ENCODE peak calls at places on chromosomes 16 and 17, in six cellular contexts. One of them, this sample, is unnamed.

GRCh38 chr17:78783711-78784396 is 1.8 kb upstream of the CYTH1 start:
- DNase-seq in fibroblast of villous mesenchyme: peak
- DNase-seq in epithelial cell of esophagus: no peak
- DNase-seq in heart left ventricle: no peak
- DNase-seq in nephron progenitor cell: no peak
- DNase-seq in adrenal gland: no peak
- DNase-seq in this sample: no peak

GRCh38 chr16:84088695-84089395 is 27.9 kb downstream of the MBTPS1 start:
- DNase-seq in fibroblast of villous mesenchyme: no peak
- DNase-seq in epithelial cell of esophagus: peak
- DNase-seq in heart left ventricle: peak
- DNase-seq in nephron progenitor cell: no peak
- DNase-seq in adrenal gland: no peak
- DNase-seq in this sample: no peak

GRCh38 chr16:58243528-58244004 is 45.7 kb upstream of the CSNK2A2 start:
- DNase-seq in fibroblast of villous mesenchyme: no peak
- DNase-seq in epithelial cell of esophagus: peak
- DNase-seq in heart left ventricle: no peak
- DNase-seq in nephron progenitor cell: no peak
- DNase-seq in adrenal gland: no peak
- DNase-seq in this sample: peak

GRCh38 chr16:22784690-22785214 is 29.2 kb upstream of the HS3ST2 start:
- DNase-seq in fibroblast of villous mesenchyme: no peak
- DNase-seq in epithelial cell of esophagus: peak
- DNase-seq in heart left ventricle: no peak
- DNase-seq in nephron progenitor cell: no peak
- DNase-seq in adrenal gland: no peak
- DNase-seq in this sample: no peak

GRCh38 chr16:81445926-81446317 is 1.3 kb downstream of the CMIP start:
- DNase-seq in fibroblast of villous mesenchyme: no peak
- DNase-seq in epithelial cell of esophagus: no peak
- DNase-seq in heart left ventricle: no peak
- DNase-seq in nephron progenitor cell: no peak
- DNase-seq in adrenal gland: no peak
- DNase-seq in this sample: peak

GRCh38 chr17:56499799-56500388 is 93.6 kb upstream of the NOG start:
- DNase-seq in fibroblast of villous mesenchyme: peak
- DNase-seq in epithelial cell of esophagus: peak
- DNase-seq in heart left ventricle: no peak
- DNase-seq in nephron progenitor cell: peak
- DNase-seq in adrenal gland: no peak
- DNase-seq in this sample: peak

GRCh38 chr16:30063893-30064745 is 1.4 kb upstream of the ALDOA start:
- DNase-seq in fibroblast of villous mesenchyme: peak
- DNase-seq in epithelial cell of esophagus: peak
- DNase-seq in heart left ventricle: peak
- DNase-seq in nephron progenitor cell: peak
- DNase-seq in adrenal gland: peak
- DNase-seq in this sample: peak

GRCh38 chr17:5078106-5079028 is at the start of gene ZFP3:
- DNase-seq in fibroblast of villous mesenchyme: peak
- DNase-seq in epithelial cell of esophagus: peak
- DNase-seq in heart left ventricle: peak
- DNase-seq in nephron progenitor cell: no peak
- DNase-seq in adrenal gland: peak
- DNase-seq in this sample: no peak

GRCh38 chr16:84926462-84926861 is 84.9 kb downstream of the ZDHHC7 start:
- DNase-seq in fibroblast of villous mesenchyme: no peak
- DNase-seq in epithelial cell of esophagus: no peak
- DNase-seq in heart left ventricle: no peak
- DNase-seq in nephron progenitor cell: no peak
- DNase-seq in adrenal gland: no peak
- DNase-seq in this sample: no peak

GRCh38 chr17:42067371-42068180 is 17.2 kb upstream of the C17orf113 start:
- DNase-seq in fibroblast of villous mesenchyme: peak
- DNase-seq in epithelial cell of esophagus: peak
- DNase-seq in heart left ventricle: peak
- DNase-seq in nephron progenitor cell: peak
- DNase-seq in adrenal gland: peak
- DNase-seq in this sample: peak

GRCh38 chr17:62780273-62780672 is 27.8 kb downstream of the MARCHF10 start:
- DNase-seq in fibroblast of villous mesenchyme: no peak
- DNase-seq in epithelial cell of esophagus: peak
- DNase-seq in heart left ventricle: peak
- DNase-seq in nephron progenitor cell: no peak
- DNase-seq in adrenal gland: peak
- DNase-seq in this sample: peak

GRCh38 chr17:83154311-83155127 is 75.1 kb downstream of the METRNL start:
- DNase-seq in fibroblast of villous mesenchyme: no peak
- DNase-seq in epithelial cell of esophagus: no peak
- DNase-seq in heart left ventricle: no peak
- DNase-seq in nephron progenitor cell: no peak
- DNase-seq in adrenal gland: no peak
- DNase-seq in this sample: no peak

GRCh38 chr17:60602871-60603270 is 2.9 kb downstream of the PPM1D start:
- DNase-seq in fibroblast of villous mesenchyme: no peak
- DNase-seq in epithelial cell of esophagus: no peak
- DNase-seq in heart left ventricle: no peak
- DNase-seq in nephron progenitor cell: no peak
- DNase-seq in adrenal gland: no peak
- DNase-seq in this sample: no peak

GRCh38 chr16:85969159-85969558 is 70.2 kb downstream of the IRF8 start:
- DNase-seq in fibroblast of villous mesenchyme: peak
- DNase-seq in epithelial cell of esophagus: no peak
- DNase-seq in heart left ventricle: no peak
- DNase-seq in nephron progenitor cell: no peak
- DNase-seq in adrenal gland: no peak
- DNase-seq in this sample: no peak

GRCh38 chr17:79476074-79476473 is 134.8 kb downstream of the RBFOX3 start:
- DNase-seq in fibroblast of villous mesenchyme: no peak
- DNase-seq in epithelial cell of esophagus: no peak
- DNase-seq in heart left ventricle: no peak
- DNase-seq in nephron progenitor cell: no peak
- DNase-seq in adrenal gland: no peak
- DNase-seq in this sample: no peak

GRCh38 chr16:64711026-64711425 is 410.8 kb downstream of the CDH11 start:
- DNase-seq in fibroblast of villous mesenchyme: peak
- DNase-seq in epithelial cell of esophagus: no peak
- DNase-seq in heart left ventricle: no peak
- DNase-seq in nephron progenitor cell: no peak
- DNase-seq in adrenal gland: no peak
- DNase-seq in this sample: peak

GRCh38 chr17:57501016-57501415 is 244.1 kb downstream of the CCDC182 start:
- DNase-seq in fibroblast of villous mesenchyme: no peak
- DNase-seq in epithelial cell of esophagus: no peak
- DNase-seq in heart left ventricle: no peak
- DNase-seq in nephron progenitor cell: no peak
- DNase-seq in adrenal gland: no peak
- DNase-seq in this sample: no peak

GRCh38 chr16:54177857-54178490 is 108.6 kb downstream of the IRX3 start:
- DNase-seq in fibroblast of villous mesenchyme: no peak
- DNase-seq in epithelial cell of esophagus: no peak
- DNase-seq in heart left ventricle: no peak
- DNase-seq in nephron progenitor cell: no peak
- DNase-seq in adrenal gland: no peak
- DNase-seq in this sample: no peak

GRCh38 chr17:19392303-19392702 is 5.3 kb upstream of the MFAP4 start:
- DNase-seq in fibroblast of villous mesenchyme: no peak
- DNase-seq in epithelial cell of esophagus: no peak
- DNase-seq in heart left ventricle: no peak
- DNase-seq in nephron progenitor cell: no peak
- DNase-seq in adrenal gland: peak
- DNase-seq in this sample: no peak

GRCh38 chr17:78127240-78127887 is 1.2 kb downstream of the TMC6 start:
- DNase-seq in fibroblast of villous mesenchyme: no peak
- DNase-seq in epithelial cell of esophagus: no peak
- DNase-seq in heart left ventricle: peak
- DNase-seq in nephron progenitor cell: peak
- DNase-seq in adrenal gland: peak
- DNase-seq in this sample: no peak

DNA sequence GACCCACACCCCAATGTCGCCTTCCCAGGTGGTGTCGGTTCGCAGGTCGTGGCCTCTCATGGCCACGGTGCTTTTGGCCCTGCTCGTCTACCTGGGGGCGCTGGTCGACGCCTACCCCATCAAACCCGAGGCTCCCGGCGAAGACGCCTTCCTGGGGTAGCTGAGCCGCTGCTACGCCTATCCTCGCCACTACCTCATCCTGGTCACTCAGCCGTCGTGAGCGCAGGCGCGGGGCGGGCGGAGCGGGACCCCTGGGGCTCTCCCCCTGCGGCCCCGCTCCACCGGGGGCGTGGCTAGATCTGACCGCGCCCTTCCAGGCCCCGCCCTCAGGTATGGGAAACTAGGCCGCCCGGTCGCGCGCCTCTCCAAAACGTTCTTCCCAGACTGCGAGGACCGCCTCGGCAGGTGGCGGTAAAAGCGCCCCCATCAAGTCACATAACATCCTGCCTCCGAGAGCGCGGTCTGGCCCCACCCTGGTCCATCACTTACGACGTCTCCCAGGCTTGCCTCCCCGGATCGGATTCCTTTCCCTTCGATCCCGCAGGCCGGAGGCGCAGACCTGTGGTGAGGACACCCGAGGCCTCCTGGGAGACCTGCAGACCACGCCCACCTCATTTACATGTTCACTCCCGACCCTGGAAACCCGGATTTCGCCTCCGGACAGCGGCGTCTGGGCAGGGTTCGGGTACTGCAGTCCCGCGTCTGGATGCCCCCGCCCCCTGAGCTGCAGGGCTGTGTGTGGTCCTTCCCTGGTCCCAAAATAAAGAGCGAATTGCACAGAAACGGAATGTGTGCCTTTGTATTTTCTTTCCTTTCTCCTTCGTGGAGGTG is 91.5 kb upstream of the TMEM97 start:
- DNase-seq in fibroblast of villous mesenchyme: peak
- DNase-seq in epithelial cell of esophagus: peak
- DNase-seq in heart left ventricle: no peak
- DNase-seq in nephron progenitor cell: peak
- DNase-seq in adrenal gland: peak
- DNase-seq in this sample: peak
- TF ChIP-seq CTCF in fibroblast of villous mesenchyme: no peak
- TF ChIP-seq CTCF in epithelial cell of esophagus: no peak
- TF ChIP-seq CTCF in heart left ventricle: no peak
- TF ChIP-seq CTCF in nephron progenitor cell: no peak
- TF ChIP-seq CTCF in adrenal gland: no peak
- TF ChIP-seq CTCF in this sample: no peak

DNA sequence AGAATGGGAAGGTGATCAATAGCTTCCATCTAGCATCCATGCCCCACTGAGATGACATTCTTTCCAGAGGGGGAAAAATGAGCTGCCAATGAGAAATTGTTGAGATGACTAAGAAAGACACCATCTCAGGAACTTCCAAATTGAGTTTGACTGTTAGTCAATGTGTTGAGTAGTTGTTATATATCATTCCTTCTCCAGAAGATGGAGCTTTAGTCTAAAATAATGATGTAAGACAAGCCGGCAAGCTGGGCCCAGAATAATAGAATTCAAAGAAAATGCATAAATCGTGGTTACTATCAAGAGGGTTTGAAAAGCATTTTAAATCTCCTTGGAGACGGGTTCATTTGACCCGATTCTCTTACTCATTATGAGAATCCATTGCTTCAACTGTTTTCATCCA is 71.0 kb upstream of the ATF7IP2 start:
- DNase-seq in fibroblast of villous mesenchyme: peak
- DNase-seq in epithelial cell of esophagus: peak
- DNase-seq in heart left ventricle: no peak
- DNase-seq in nephron progenitor cell: no peak
- DNase-seq in adrenal gland: no peak
- DNase-seq in this sample: peak
- TF ChIP-seq CTCF in fibroblast of villous mesenchyme: no peak
- TF ChIP-seq CTCF in epithelial cell of esophagus: peak
- TF ChIP-seq CTCF in heart left ventricle: peak
- TF ChIP-seq CTCF in nephron progenitor cell: no peak
- TF ChIP-seq CTCF in adrenal gland: peak
- TF ChIP-seq CTCF in this sample: peak

GRCh38 chr16:88319116-88319965 is 63.4 kb upstream of the ZNF469 start:
- DNase-seq in fibroblast of villous mesenchyme: no peak
- DNase-seq in epithelial cell of esophagus: no peak
- DNase-seq in heart left ventricle: no peak
- DNase-seq in nephron progenitor cell: no peak
- DNase-seq in adrenal gland: no peak
- DNase-seq in this sample: no peak

GRCh38 chr16:88316941-88317618 is 65.7 kb upstream of the ZNF469 start:
- DNase-seq in fibroblast of villous mesenchyme: no peak
- DNase-seq in epithelial cell of esophagus: no peak
- DNase-seq in heart left ventricle: no peak
- DNase-seq in nephron progenitor cell: no peak
- DNase-seq in adrenal gland: no peak
- DNase-seq in this sample: no peak

GRCh38 chr16:88318091-88318494 is 64.7 kb upstream of the ZNF469 start:
- DNase-seq in fibroblast of villous mesenchyme: no peak
- DNase-seq in epithelial cell of esophagus: no peak
- DNase-seq in heart left ventricle: no peak
- DNase-seq in nephron progenitor cell: no peak
- DNase-seq in adrenal gland: no peak
- DNase-seq in this sample: no peak

GRCh38 chr16:88317619-88317977 is 65.2 kb upstream of the ZNF469 start:
- DNase-seq in fibroblast of villous mesenchyme: peak
- DNase-seq in epithelial cell of esophagus: no peak
- DNase-seq in heart left ventricle: no peak
- DNase-seq in nephron progenitor cell: no peak
- DNase-seq in adrenal gland: no peak
- DNase-seq in this sample: no peak

DNA sequence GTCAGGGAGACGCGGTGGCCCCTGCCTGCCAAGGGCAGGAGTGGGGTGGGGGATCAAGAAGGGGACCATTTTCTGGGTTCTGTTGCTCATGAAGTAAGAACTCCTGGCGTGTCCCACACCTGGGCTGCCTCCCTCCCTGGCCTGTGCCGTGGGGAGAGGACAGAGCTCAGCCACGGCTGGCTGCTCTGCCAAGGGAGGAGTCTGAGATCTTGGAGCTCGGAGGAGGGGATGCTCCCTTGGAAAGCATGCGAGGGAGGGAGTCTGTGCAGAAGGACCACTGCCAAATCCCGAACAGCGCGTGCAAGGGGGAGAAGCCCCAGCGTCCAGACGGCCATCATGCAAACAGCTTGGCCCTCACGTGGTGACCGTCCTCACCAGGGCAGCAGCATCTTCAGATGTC is 64.2 kb upstream of the ZNF469 start:
- DNase-seq in fibroblast of villous mesenchyme: no peak
- DNase-seq in epithelial cell of esophagus: no peak
- DNase-seq in heart left ventricle: no peak
- DNase-seq in nephron progenitor cell: no peak
- DNase-seq in adrenal gland: no peak
- DNase-seq in this sample: no peak
- TF ChIP-seq CTCF in fibroblast of villous mesenchyme: no peak
- TF ChIP-seq CTCF in epithelial cell of esophagus: no peak
- TF ChIP-seq CTCF in heart left ventricle: no peak
- TF ChIP-seq CTCF in nephron progenitor cell: no peak
- TF ChIP-seq CTCF in adrenal gland: no peak
- TF ChIP-seq CTCF in this sample: no peak

DNA sequence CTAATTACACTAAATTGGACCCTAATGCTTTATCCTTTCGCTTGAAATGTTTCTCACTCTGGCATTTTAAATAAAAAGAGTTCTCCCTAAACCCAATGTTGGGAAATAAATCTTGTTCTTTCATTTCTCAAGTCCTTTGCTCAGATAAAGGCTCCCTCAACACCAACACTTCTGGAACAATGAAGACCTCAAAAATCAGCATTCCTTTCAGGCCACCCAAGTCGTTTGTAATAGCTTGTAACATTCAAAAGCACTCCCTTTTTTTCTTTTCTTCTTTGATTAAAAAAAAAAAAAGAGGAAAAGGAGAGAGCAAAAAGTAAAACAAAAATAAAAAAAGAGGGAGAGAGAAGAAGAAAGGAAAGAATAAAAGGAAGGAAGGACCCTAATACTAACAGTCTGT is 23.3 kb upstream of the FOXJ1 start:
- DNase-seq in fibroblast of villous mesenchyme: no peak
- DNase-seq in epithelial cell of esophagus: no peak
- DNase-seq in heart left ventricle: no peak
- DNase-seq in nephron progenitor cell: no peak
- DNase-seq in adrenal gland: no peak
- DNase-seq in this sample: no peak
- TF ChIP-seq CTCF in fibroblast of villous mesenchyme: no peak
- TF ChIP-seq CTCF in epithelial cell of esophagus: no peak
- TF ChIP-seq CTCF in heart left ventricle: no peak
- TF ChIP-seq CTCF in nephron progenitor cell: no peak
- TF ChIP-seq CTCF in adrenal gland: no peak
- TF ChIP-seq CTCF in this sample: no peak

This sample was measured in MCF 10A.